ENCODE peak calls at places on chromosomes 6 and 20, in five cellular contexts. X is lower leg skin; L is uterus; B is CD4-positive, alpha-beta T cell; U is right lobe of liver. G is an unnamed sample.

GRCh38 chr6:111565316-111566221 is 40.1 kb downstream of the TRAF3IP2 start:
- DNase-seq in U (no peak), X (no peak), B (no peak), L (peak), G (no peak)

GRCh38 chr20:37627060-37627766 is 66.6 kb upstream of the CTNNBL1 start:
- DNase-seq in X (no peak), B (no peak), U (no peak), L (no peak), G (no peak)

GRCh38 chr20:47708140-47708807 is 77.0 kb downstream of the SULF2 start:
- DNase-seq in X (no peak), L (no peak), U (no peak), B (no peak), G (no peak)

GRCh38 chr6:82570083-82570482 is 206.5 kb downstream of the TPBG start:
- DNase-seq in B (no peak), X (no peak), L (no peak), U (no peak), G (no peak)

GRCh38 chr20:14801591-14802325 is 464.3 kb upstream of the FLRT3 start:
- DNase-seq in X (no peak), L (no peak), B (no peak), U (no peak), G (no peak)

GRCh38 chr6:26330835-26331808 is 33.9 kb upstream of the BTN3A2 start:
- DNase-seq in L (no peak), X (no peak), U (no peak), B (no peak), G (no peak)

GRCh38 chr6:33983109-33983475 is 162.8 kb downstream of the GRM4 start:
- DNase-seq in U (peak), X (peak), B (no peak), L (peak), G (peak)

GRCh38 chr6:80543151-80543550 is 436.7 kb downstream of the BCKDHB start:
- DNase-seq in L (no peak), X (no peak), U (no peak), B (no peak), G (no peak)

GRCh38 chr6:30836431-30836866 is 47.9 kb upstream of the DDR1 start:
- DNase-seq in B (no peak), L (peak), X (no peak), U (no peak), G (no peak)

GRCh38 chr6:30480536-30481156 is 8.7 kb upstream of the HLA-E start:
- DNase-seq in U (no peak), L (no peak), X (no peak), B (peak), G (no peak)

GRCh38 chr6:118708055-118708454 is 56.7 kb upstream of the CEP85L start:
- DNase-seq in X (no peak), U (no peak), B (no peak), L (no peak), G (no peak)

GRCh38 chr6:165880721-165881120 is 217.7 kb upstream of the PDE10A start:
- DNase-seq in X (no peak), L (no peak), U (no peak), B (no peak), G (no peak)

GRCh38 chr6:142803495-142804049 is 141.4 kb downstream of the HIVEP2 start:
- DNase-seq in U (no peak), L (no peak), B (no peak), X (no peak), G (no peak)

GRCh38 chr20:38170914-38171300 is 5.8 kb upstream of the TGM2 start:
- DNase-seq in U (no peak), L (no peak), X (no peak), B (no peak), G (no peak)

GRCh38 chr6:80460396-80460912 is 354.0 kb downstream of the BCKDHB start:
- DNase-seq in B (no peak), U (no peak), X (no peak), L (no peak), G (no peak)

GRCh38 chr6:39836621-39837020 is 44.4 kb downstream of the DAAM2 start:
- DNase-seq in B (no peak), U (no peak), L (no peak), X (no peak), G (no peak)

GRCh38 chr6:132713355-132714134 is at the start of gene VNN1:
- DNase-seq in X (no peak), U (peak), L (no peak), B (no peak), G (peak)

GRCh38 chr6:81769834-81770233 is 17.4 kb upstream of the TENT5A start:
- DNase-seq in U (no peak), X (no peak), L (no peak), B (no peak), G (no peak)

GRCh38 chr20:51800132-51800721 is 2.1 kb downstream of the SALL4 start:
- DNase-seq in B (peak), X (peak), U (peak), L (peak), G (no peak)

GRCh38 chr20:1893721-1894470 is 1.3 kb upstream of the SIRPA start:
- DNase-seq in L (peak), B (no peak), X (peak), U (peak), G (peak)

GRCh38 chr20:44799691-44800090 is 10.7 kb downstream of the RIMS4 start:
- DNase-seq in X (no peak), L (no peak), U (no peak), B (no peak), G (peak)

GRCh38 chr6:113879186-113880096 is 22.3 kb downstream of the MARCKS start:
- DNase-seq in L (peak), X (no peak), B (no peak), U (peak), G (no peak)

GRCh38 chr6:40352006-40352405 is 235.2 kb downstream of the LRFN2 start:
- DNase-seq in U (no peak), B (no peak), L (no peak), X (peak), G (no peak)

GRCh38 chr6:90005048-90005827 is 111.0 kb downstream of the GJA10 start:
- DNase-seq in U (no peak), B (no peak), L (no peak), X (no peak), G (no peak)

GRCh38 chr6:131792091-131792496 is 15.7 kb upstream of the ENPP1 start:
- DNase-seq in L (no peak), U (no peak), X (no peak), B (no peak), G (no peak)

GRCh38 chr20:53736757-53737403 is 143.2 kb upstream of the ZNF217 start:
- DNase-seq in U (no peak), L (no peak), X (no peak), B (no peak), G (no peak)

GRCh38 chr6:46046558-46047169 is 31.0 kb upstream of the CLIC5 start:
- DNase-seq in L (no peak), U (no peak), X (no peak), B (no peak), G (no peak)

GRCh38 chr20:60976913-60977312 is 275.1 kb upstream of the CDH4 start:
- DNase-seq in B (no peak), U (no peak), L (no peak), X (no peak), G (no peak)
- TF ChIP-seq CTCF in B (no peak), U (no peak), L (no peak), X (no peak), G (no peak)

GRCh38 chr6:87407896-87408720 is at the start of gene CFAP206:
- DNase-seq in U (peak), X (peak), B (peak), L (peak), G (peak)
- TF ChIP-seq CTCF in U (peak), X (no peak), B (no peak), L (no peak), G (no peak)

GRCh38 chr6:27651371-27651732 is 178.4 kb upstream of the ZNF184 start:
- DNase-seq in L (no peak), B (no peak), U (no peak), X (no peak), G (no peak)

DNA sequence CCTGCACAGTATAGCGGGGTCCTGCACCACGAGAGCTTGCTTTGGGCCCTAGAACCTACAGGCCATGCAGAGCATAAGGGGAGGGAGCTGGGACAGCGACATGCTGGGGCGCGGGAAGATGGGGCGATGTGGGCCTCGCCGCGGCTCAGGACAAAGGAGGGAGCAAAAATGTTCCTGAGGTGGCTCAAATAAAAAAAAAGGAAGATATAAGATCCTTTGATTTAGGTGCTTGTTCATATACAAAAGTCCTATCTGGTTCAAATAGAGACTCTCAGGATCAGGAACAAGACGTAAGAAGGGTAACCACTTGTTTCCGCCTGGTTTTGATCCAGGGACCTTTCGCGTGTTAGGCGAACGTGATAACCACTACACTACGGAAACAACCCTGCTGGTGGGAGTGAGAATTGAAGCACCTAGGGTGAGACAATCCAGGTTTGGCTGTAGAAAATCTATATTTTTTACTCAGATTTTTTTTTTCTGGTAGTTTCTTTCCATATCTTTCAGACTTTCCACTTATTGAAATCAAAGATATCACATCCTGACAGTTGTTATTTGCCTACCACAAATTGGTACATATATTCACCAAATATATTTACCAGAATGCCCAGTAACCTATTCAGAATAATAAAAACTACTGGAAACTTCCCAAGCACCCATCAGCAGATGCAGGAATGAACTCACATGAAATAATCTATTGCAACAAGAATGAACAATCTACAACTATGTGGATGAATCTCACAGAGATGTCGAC is 177.9 kb upstream of the ZNF184 start:
- DNase-seq in L (no peak), B (no peak), U (no peak), X (no peak), G (no peak)
- TF ChIP-seq CTCF in L (no peak), B (no peak), U (no peak), X (no peak), G (no peak)

GRCh38 chr6:48859562-48859961 is 603.5 kb downstream of the MMUT start:
- DNase-seq in B (no peak), X (no peak), U (no peak), L (no peak), G (no peak)
- TF ChIP-seq CTCF in B (no peak), X (no peak), U (no peak), L (no peak), G (no peak)

GRCh38 chr6:110307368-110307767 is 50.8 kb downstream of the METTL24 start:
- DNase-seq in B (no peak), X (no peak), L (no peak), U (no peak), G (no peak)

GRCh38 chr6:110315856-110316398 is 42.2 kb downstream of the METTL24 start:
- DNase-seq in U (no peak), B (no peak), L (no peak), X (no peak), G (no peak)

GRCh38 chr6:110310861-110311446 is 47.2 kb downstream of the METTL24 start:
- DNase-seq in L (no peak), X (no peak), U (no peak), B (no peak), G (no peak)
- TF ChIP-seq CTCF in L (no peak), X (no peak), U (no peak), B (no peak), G (no peak)

G was measured in CD14-positive monocyte.